ENCODE peak calls at places on chromosomes 5 and 9, in nine cellular contexts. P, C, H, K, Y, R, Q, E and J are unnamed samples. For H3K9me3, the result is how much of the 10 kb centered on the place peaks cover.

GRCh38 chr5:9490494-9491097 is 55.3 kb downstream of the SEMA5A start:
- DNase-seq in P (no peak), Q (no peak), H (no peak), R (no peak), Y (no peak), K (no peak), E (no peak), C (no peak), J (no peak)

GRCh38 chr9:27196383-27196782 is 87.4 kb downstream of the TEK start:
- DNase-seq in C (no peak), K (no peak), Y (no peak), E (no peak), R (no peak), P (no peak), Q (no peak), H (no peak), J (no peak)

GRCh38 chr9:136133959-136134484 is 15.3 kb upstream of the TMEM250 start:
- DNase-seq in K (no peak), Y (no peak), P (no peak), E (no peak), C (no peak), Q (no peak), H (no peak), R (no peak), J (no peak)

GRCh38 chr9:102087141-102087540 is 348.7 kb upstream of the GRIN3A start:
- DNase-seq in K (no peak), Y (no peak), H (no peak), P (no peak), C (no peak), R (no peak), Q (no peak), E (no peak), J (no peak)

GRCh38 chr9:120755827-120756434 is 37.3 kb downstream of the FBXW2 start:
- DNase-seq in E (no peak), Y (peak), H (peak), C (peak), P (peak), K (peak), R (peak), Q (peak), J (peak)

GRCh38 chr5:172044631-172045314 is 38.3 kb upstream of the FBXW11 start:
- DNase-seq in Y (no peak), E (no peak), H (no peak), K (no peak), R (no peak), P (no peak), C (no peak), Q (no peak), J (no peak)

GRCh38 chr5:138018844-138019243 is 14.0 kb downstream of the FAM13B start:
- DNase-seq in R (no peak), H (no peak), Q (no peak), P (no peak), C (no peak), Y (no peak), K (no peak), E (no peak), J (no peak)

GRCh38 chr5:127572930-127573329 is 55.5 kb downstream of the PRRC1 start:
- DNase-seq in P (no peak), H (no peak), K (no peak), Y (no peak), R (no peak), E (no peak), C (no peak), Q (peak), J (no peak)

GRCh38 chr5:67355135-67355729 is 158.6 kb upstream of the CD180 start:
- DNase-seq in C (no peak), Y (no peak), Q (no peak), H (no peak), P (no peak), E (no peak), R (no peak), K (no peak), J (no peak)

GRCh38 chr5:78405820-78406750 is 45.7 kb downstream of the SCAMP1 start:
- DNase-seq in Y (no peak), K (no peak), C (no peak), H (peak), Q (no peak), R (no peak), P (no peak), E (no peak), J (no peak)

GRCh38 chr9:12815895-12816294 is 41.1 kb downstream of the LURAP1L start:
- DNase-seq in E (no peak), K (no peak), Y (no peak), Q (no peak), C (no peak), R (no peak), P (no peak), H (no peak), J (no peak)

GRCh38 chr9:110261631-110262030 is 5.3 kb upstream of the TXN start:
- DNase-seq in K (no peak), Q (no peak), Y (no peak), R (no peak), E (no peak), C (no peak), H (no peak), P (no peak), J (no peak)

GRCh38 chr9:98191615-98192502 is 578 bp downstream of the CORO2A start:
- DNase-seq in E (no peak), H (no peak), P (peak), R (no peak), Y (no peak), C (peak), K (peak), Q (peak), J (peak)

GRCh38 chr5:57435701-57436134 is 46.9 kb downstream of the ACTBL2 start:
- DNase-seq in K (no peak), E (no peak), Y (no peak), H (peak), R (no peak), C (no peak), Q (no peak), P (no peak), J (no peak)

GRCh38 chr5:127849891-127850290 is 146.7 kb downstream of the CCDC192 start:
- DNase-seq in P (no peak), R (no peak), Q (peak), C (no peak), Y (no peak), E (no peak), H (no peak), K (no peak), J (no peak)

GRCh38 chr9:125146247-125146646 is 2.9 kb upstream of the SCAI start:
- DNase-seq in H (peak), Y (no peak), E (no peak), Q (no peak), P (no peak), K (no peak), C (no peak), R (no peak), J (no peak)

GRCh38 chr5:7869474-7870136 is 657 bp downstream of the MTRR start:
- DNase-seq in Y (peak), C (peak), Q (no peak), E (no peak), P (no peak), R (no peak), K (no peak), H (no peak), J (peak)

GRCh38 chr5:10707198-10708187 is 53.5 kb downstream of the DAP start:
- DNase-seq in P (no peak), E (no peak), H (peak), Y (no peak), R (no peak), C (no peak), Q (no peak), K (no peak), J (no peak)

GRCh38 chr9:4667681-4668080 is 1.4 kb upstream of the SPATA6L start:
- DNase-seq in P (no peak), R (no peak), K (peak), Y (no peak), C (no peak), E (no peak), H (no peak), Q (no peak), J (no peak)

GRCh38 chr5:84393969-84394368 is 9.3 kb upstream of the EDIL3 start:
- DNase-seq in C (no peak), R (peak), H (peak), P (no peak), K (no peak), Q (no peak), E (peak), Y (no peak), J (no peak)

GRCh38 chr5:175692996-175693700 is 35.3 kb downstream of the HRH2 start:
- DNase-seq in E (peak), H (no peak), P (peak), Q (no peak), K (no peak), R (peak), Y (no peak), C (no peak), J (no peak)

GRCh38 chr5:175690586-175690985 is 32.7 kb downstream of the HRH2 start:
- DNase-seq in R (no peak), P (no peak), Q (no peak), H (no peak), C (no peak), Y (no peak), E (peak), K (no peak), J (no peak)

GRCh38 chr5:175693746-175694145 is 35.9 kb downstream of the HRH2 start:
- DNase-seq in P (no peak), C (no peak), Y (no peak), K (no peak), R (no peak), Q (no peak), E (no peak), H (no peak), J (no peak)

GRCh38 chr5:175691761-175692160 is 33.9 kb downstream of the HRH2 start:
- DNase-seq in E (peak), R (peak), K (no peak), P (no peak), C (no peak), Y (no peak), Q (no peak), H (no peak), J (no peak)

GRCh38 chr5:175692235-175692995 is 34.5 kb downstream of the HRH2 start:
- DNase-seq in R (peak), P (no peak), E (peak), H (no peak), C (no peak), Q (no peak), K (no peak), Y (no peak), J (no peak)
- H3K9me3 ChIP-seq in R (under half), P (under half), E (under half), H (under half), C (under half), Q (under half), K (under half), Y (under half), J (under half)

GRCh38 chr5:141363952-141364660 is at the start of gene PCDHGA5:
- DNase-seq in K (no peak), E (peak), Y (no peak), H (no peak), C (no peak), P (no peak), R (no peak), Q (no peak), J (no peak)

GRCh38 chr5:141371572-141372475 is 1.8 kb downstream of the PCDHGB3 start:
- DNase-seq in C (no peak), K (no peak), R (no peak), E (no peak), H (no peak), Q (no peak), Y (no peak), P (no peak), J (no peak)

GRCh38 chr5:141369994-141370848 is at the start of gene PCDHGB3:
- DNase-seq in E (no peak), Q (no peak), R (peak), H (no peak), K (no peak), P (no peak), C (no peak), Y (no peak), J (no peak)

GRCh38 chr5:141362719-141363118 is 1.2 kb upstream of the PCDHGA5 start:
- DNase-seq in K (no peak), Y (no peak), E (no peak), P (no peak), Q (no peak), R (no peak), H (no peak), C (no peak), J (no peak)

DNA sequence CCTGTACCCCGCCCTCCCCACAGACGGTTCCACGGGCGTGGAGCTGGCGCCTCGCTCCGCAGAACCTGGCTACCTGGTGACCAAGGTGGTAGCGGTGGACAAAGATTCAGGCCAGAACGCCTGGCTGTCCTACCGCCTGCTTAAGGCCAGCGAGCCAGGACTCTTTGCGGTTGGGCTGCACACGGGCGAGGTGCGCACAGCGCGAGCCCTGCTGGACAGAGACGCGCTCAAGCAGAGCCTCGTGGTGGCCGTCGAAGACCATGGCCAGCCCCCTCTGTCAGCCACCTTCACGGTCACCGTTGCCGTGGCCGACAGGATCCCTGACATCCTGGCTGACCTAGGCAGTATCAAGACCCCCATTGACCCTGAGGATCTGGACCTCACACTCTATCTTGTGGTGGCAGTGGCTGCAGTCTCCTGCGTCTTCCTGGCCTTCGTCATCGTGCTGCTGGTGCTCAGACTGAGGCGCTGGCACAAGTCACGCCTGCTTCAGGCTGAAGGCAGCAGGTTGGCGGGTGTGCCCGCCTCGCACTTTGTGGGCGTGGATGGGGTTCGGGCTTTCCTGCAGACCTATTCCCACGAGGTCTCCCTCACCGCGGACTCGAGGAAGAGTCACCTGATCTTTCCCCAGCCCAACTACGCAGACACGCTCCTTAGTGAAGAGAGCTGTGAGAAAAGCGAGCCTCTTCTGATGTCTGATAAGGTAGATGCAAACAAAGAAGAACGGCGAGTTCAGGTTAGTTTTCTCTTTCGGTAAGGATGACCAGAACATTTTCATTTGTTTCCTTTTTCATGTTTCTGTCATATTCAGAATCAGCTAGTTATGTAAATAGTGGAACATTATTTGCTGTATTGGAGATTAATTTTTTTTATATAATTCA is 2.3 kb downstream of the PCDHGA5 start:
- DNase-seq in Q (no peak), Y (no peak), C (no peak), P (no peak), H (no peak), K (no peak), E (no peak), R (no peak), J (no peak)
- H3K9me3 ChIP-seq in Q (under half), Y (under half), C (under half), P (half or more), H (under half), K (under half), E (under half), R (under half), J (under half)

GRCh38 chr5:1429501-1429900 is 15.7 kb downstream of the SLC6A3 start:
- DNase-seq in C (no peak), H (no peak), Q (no peak), R (no peak), Y (no peak), P (no peak), K (no peak), E (peak), J (no peak)
- H3K9me3 ChIP-seq in C (under half), H (half or more), Q (under half), R (under half), Y (under half), P (under half), K (under half), E (under half), J (under half)

GRCh38 chr9:61669352-61669751 is 479.5 kb downstream of the SPATA31A7 start:
- DNase-seq in E (no peak), H (no peak), Y (peak), C (no peak), P (no peak), Q (no peak), R (no peak), K (no peak), J (no peak)
- H3K9me3 ChIP-seq in E (under half), H (under half), Y (under half), C (under half), P (under half), Q (under half), R (under half), K (under half), J (under half)

GRCh38 chr5:91652678-91653077 is 269.6 kb upstream of the ARRDC3 start:
- DNase-seq in Q (no peak), C (no peak), Y (no peak), R (no peak), P (no peak), K (no peak), H (no peak), E (no peak), J (no peak)
- H3K9me3 ChIP-seq in Q (under half), C (under half), Y (under half), R (under half), P (under half), K (under half), H (under half), E (under half), J (under half)